ENCODE peak calls at places on chromosomes 7 and 10, in four cellular contexts. K is uterus, D is esophagus squamous epithelium, I is NB4. B is an unnamed sample.

GRCh38 chr10:46268076-46268881 is 18.5 kb upstream of the ANTXRL start:
- DNase-seq in K (no peak), D (no peak), I (no peak), B (no peak)

GRCh38 chr10:4450981-4451501 is 375.0 kb upstream of the AKR1E2 start:
- DNase-seq in K (no peak), D (no peak), I (peak; percentile 49), B (no peak)

GRCh38 chr10:50636576-50636975 is 12.8 kb upstream of the SGMS1 start:
- DNase-seq in K (no peak), D (no peak), I (peak; percentile 24), B (no peak)

GRCh38 chr10:81496626-81497025 is 378.4 kb upstream of the NRG3 start:
- DNase-seq in K (no peak), D (no peak), I (no peak), B (no peak)

GRCh38 chr10:108000365-108000764 is 835.9 kb upstream of the SORCS1 start:
- DNase-seq in K (no peak), D (no peak), I (no peak), B (no peak)

GRCh38 chr10:127577376-127577775 is 28.3 kb downstream of the NPS start:
- DNase-seq in K (no peak), D (no peak), I (peak; percentile 7), B (no peak)

GRCh38 chr10:92395271-92395670 is 104.3 kb downstream of the MARCHF5 start:
- DNase-seq in K (no peak), D (no peak), I (no peak), B (no peak)

GRCh38 chr7:112204776-112205347 is 1.3 kb downstream of the DOCK4 start:
- DNase-seq in K (no peak), D (no peak), I (peak; percentile 72), B (peak; percentile 23)

GRCh38 chr7:21971780-21972396 is 26.2 kb upstream of the CDCA7L start:
- DNase-seq in K (no peak), D (no peak), I (no peak), B (no peak)

GRCh38 chr7:101543846-101544245 is 85.2 kb downstream of the MYL10 start:
- DNase-seq in K (no peak), D (no peak), I (no peak), B (no peak)

GRCh38 chr10:124523301-124523871 is 61.8 kb downstream of the LHPP start:
- DNase-seq in K (peak; percentile 27), D (no peak), I (no peak), B (no peak)

GRCh38 chr7:46855851-46856250 is 726.1 kb downstream of the TNS3 start:
- DNase-seq in K (no peak), D (no peak), I (no peak), B (no peak)

GRCh38 chr7:32648408-32649156 is 153.3 kb downstream of the AVL9 start:
- DNase-seq in K (no peak), D (no peak), I (no peak), B (peak; percentile 5)

GRCh38 chr10:103481974-103482531 is 3.0 kb upstream of the CALHM3 start:
- DNase-seq in K (no peak), D (no peak), I (peak; percentile 87), B (peak; percentile 71)

GRCh38 chr7:134690016-134690415 is 43.4 kb downstream of the BPGM start:
- DNase-seq in K (no peak), D (no peak), I (peak; percentile 15), B (no peak)

GRCh38 chr7:114818501-114818900 is 103.4 kb upstream of the MDFIC start:
- DNase-seq in K (no peak), D (no peak), I (no peak), B (no peak)

GRCh38 chr7:41825927-41826480 is 123.1 kb upstream of the INHBA start:
- DNase-seq in K (no peak), D (no peak), I (no peak), B (no peak)

GRCh38 chr10:10293431-10293830 is 724.2 kb upstream of the CELF2 start:
- DNase-seq in K (peak; percentile 35), D (no peak), I (no peak), B (no peak)

GRCh38 chr10:133442967-133443924 is 10.5 kb upstream of the SCART1 start:
- DNase-seq in K (no peak), D (no peak), I (peak; percentile 35), B (no peak)

GRCh38 chr10:17062009-17062408 is 67.6 kb downstream of the CUBN start:
- DNase-seq in K (no peak), D (no peak), I (no peak), B (no peak)

GRCh38 chr10:71836594-71836970 is 14.5 kb downstream of the PSAP start:
- DNase-seq in K (no peak), D (no peak), I (no peak), B (no peak)

GRCh38 chr7:106563466-106564150 is 97.3 kb downstream of the CCDC71L start:
- DNase-seq in K (no peak), D (no peak), I (no peak), B (peak; percentile 65)

GRCh38 chr7:41809487-41810257 is 106.8 kb upstream of the INHBA start:
- DNase-seq in K (no peak), D (no peak), I (no peak), B (no peak)

GRCh38 chr10:77455538-77455937 is 182.1 kb downstream of the KCNMA1 start:
- DNase-seq in K (no peak), D (no peak), I (no peak), B (no peak)

GRCh38 chr10:76185476-76186255 is 754.2 kb downstream of the LRMDA start:
- DNase-seq in K (no peak), D (no peak), I (no peak), B (no peak)

GRCh38 chr10:100315603-100316002 is 14.4 kb downstream of the PKD2L1 start:
- DNase-seq in K (no peak), D (no peak), I (peak; percentile 34), B (no peak)

GRCh38 chr7:152081088-152081487 is 55.6 kb downstream of the GALNT11 start:
- DNase-seq in K (no peak), D (no peak), I (no peak), B (no peak)

GRCh38 chr10:26251925-26252324 is 35.4 kb downstream of the GAD2 start:
- DNase-seq in K (no peak), D (no peak), I (no peak), B (no peak)

GRCh38 chr7:131931368-131931767 is 374.9 kb upstream of the PODXL start:
- DNase-seq in K (no peak), D (no peak), I (no peak), B (no peak)

DNA sequence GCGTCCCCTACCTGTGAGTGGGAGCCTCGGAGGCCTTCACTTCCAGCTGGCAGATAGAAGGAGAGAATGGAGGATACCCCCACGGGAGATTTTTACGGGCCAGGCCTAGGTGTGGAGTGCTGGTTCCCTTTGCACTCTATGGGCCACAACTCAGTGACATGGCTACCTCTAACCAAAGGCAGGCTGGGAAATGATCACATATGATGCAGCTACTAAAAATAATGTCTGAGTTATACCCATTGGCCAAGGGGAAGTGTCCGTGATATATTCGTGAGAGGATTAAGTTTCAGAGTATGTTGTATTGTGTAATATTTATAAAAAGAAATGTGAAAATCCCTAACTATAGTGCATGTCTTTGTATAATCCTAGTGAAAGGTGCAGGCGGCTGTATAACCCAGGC is 13.5 kb upstream of the HIPK2 start:
- DNase-seq in K (no peak), D (no peak), I (no peak), B (no peak)
- TF ChIP-seq POLR2A in K (no peak), D (no peak), I (no peak), B (no peak)

DNA sequence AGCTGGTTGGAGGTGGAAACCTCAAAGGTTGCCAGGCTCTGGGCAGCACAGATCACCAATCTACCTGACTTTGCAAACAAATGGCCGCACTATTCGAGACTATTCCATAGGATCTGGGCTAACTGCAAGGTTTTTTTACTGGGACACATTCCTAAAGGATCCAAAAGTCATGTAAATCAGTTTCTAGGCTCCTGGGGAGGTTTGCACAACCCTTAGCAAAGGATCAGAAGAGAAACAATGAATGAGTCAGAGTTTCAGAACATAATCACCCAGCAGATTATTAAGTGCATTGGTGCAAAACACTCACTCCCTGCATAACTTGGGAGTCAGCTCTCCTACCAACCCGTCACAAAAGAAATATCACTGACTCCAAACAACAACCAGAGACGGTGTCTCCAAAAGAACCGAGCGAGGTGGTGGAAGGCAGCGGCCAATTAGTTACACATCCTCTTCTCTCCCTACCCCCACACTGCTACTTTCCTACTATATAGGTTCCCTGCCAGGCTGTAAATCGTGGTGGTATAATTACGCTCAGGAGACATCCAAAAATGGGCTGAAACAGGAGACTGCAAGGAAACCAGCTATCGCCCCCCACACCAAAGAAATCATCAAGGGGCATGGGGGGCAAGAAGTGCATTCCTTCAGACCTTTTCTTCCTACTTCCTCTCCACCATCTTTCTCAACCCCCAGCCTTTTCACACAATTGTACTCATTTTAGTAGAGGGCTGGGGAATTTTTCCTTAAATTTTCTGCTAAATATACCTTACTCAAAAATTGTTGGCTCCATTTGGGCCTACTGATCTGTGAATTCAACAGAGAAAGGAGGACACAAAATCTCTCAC is 3.2 kb downstream of the UBE2H start:
- DNase-seq in K (peak; percentile 68), D (no peak), I (peak; percentile 27), B (no peak)
- TF ChIP-seq POLR2A in K (no peak), D (peak; percentile 62), I (no peak), B (no peak)

DNA sequence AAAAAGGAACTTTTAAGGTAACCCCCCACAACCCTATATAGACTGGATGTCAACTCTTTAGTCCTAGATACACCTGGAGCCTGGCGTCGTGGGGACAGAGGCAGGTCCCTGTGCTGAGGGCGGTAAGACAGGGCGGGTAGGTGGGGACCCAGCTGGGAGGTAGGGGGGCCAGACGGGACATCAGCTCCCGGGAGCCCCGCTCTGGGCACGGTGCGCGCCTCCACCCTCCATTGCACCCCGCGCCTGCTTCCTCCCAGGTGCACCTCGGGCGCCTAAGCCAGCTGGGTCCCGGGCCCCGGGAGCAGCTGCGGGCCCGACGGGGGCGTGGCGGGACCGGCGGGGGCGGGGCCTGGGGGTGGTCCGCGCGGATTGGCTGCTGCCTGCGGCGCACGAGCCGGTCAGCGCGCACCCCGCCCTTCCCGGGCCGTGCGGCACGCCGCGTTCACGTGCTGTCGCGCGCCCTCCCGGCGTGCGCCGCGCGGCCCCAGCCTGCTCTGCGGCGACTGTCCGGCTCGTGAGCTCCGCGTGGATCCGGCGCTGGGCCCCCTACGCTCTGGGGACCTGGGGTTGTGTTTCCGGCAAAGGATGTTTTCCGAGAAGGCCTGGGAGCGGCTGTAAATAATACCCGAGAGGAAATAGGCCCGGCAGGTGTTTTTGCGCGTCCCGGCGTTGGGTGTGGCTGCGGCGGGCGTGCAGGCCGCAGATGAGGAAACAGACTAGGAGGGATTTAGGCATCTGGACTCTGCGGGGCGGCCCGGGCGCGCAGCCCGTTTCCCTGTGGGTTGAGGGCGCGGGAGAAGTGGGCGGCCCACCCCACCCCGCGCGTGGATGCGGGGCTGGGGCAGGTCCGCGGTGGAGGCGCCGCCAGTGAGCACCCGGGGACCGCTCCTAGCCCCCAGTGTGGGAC is 39.1 kb upstream of the PFKFB3 start:
- DNase-seq in K (peak; percentile 82), D (peak; percentile 47), I (peak; percentile 91), B (peak; percentile 96)
- TF ChIP-seq POLR2A in K (peak; percentile 14), D (peak; percentile 79), I (peak; percentile 38), B (peak; percentile 79)

DNA sequence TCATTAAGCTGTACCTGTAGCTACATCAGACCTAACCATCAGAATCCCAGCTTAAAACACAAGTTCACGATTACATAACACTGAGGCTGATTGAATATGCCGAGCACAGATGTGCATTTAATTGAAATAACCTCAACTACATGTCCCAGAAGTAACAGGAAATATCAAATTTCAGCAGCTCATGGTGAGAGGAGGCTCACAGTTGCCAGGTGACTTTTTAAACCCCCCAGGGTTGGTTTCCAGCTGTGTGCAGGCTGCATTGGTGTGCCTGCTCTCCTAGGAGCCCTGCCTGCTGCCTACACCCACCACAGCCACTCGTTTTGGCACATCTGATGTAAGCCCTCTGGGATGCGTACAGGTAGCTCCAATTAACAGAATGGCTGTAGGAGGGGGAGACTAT is 161.6 kb downstream of the BMPER start:
- DNase-seq in K (no peak), D (no peak), I (no peak), B (no peak)
- TF ChIP-seq POLR2A in K (no peak), D (no peak), I (no peak), B (no peak)

GRCh38 chr10:63275094-63275493 is 142.0 kb downstream of the NRBF2 start:
- DNase-seq in K (no peak), D (no peak), I (no peak), B (no peak)
- TF ChIP-seq POLR2A in K (no peak), D (no peak), I (no peak), B (no peak)

B was measured in erythroblast.